ENCODE peak calls at places on chromosomes 1 and 21, in seven cellular contexts. S is lung, U is AG09309, X is neural progenitor cell, K is cardiac muscle cell, C is cardiac fibroblast, L is left lung. V is an unnamed sample.

GRCh38 chr1:110765640-110766335 is 91.0 kb upstream of the KCNA3 start:
- DNase-seq in S (no peak), U (peak; percentile 17), X (peak; percentile 64), K (peak; percentile 76), C (peak; percentile 63), L (no peak), V (no peak)

GRCh38 chr21:45420623-45421041 is 15.7 kb downstream of the COL18A1 start:
- DNase-seq in S (no peak), U (no peak), X (no peak), K (no peak), C (no peak), L (peak; percentile 68), V (no peak)

GRCh38 chr1:24286246-24287010 is 32.7 kb upstream of the GRHL3 start:
- DNase-seq in S (no peak), U (no peak), X (peak; percentile 89), K (no peak), C (no peak), L (no peak), V (no peak)

GRCh38 chr21:31162827-31163226 is 124.6 kb upstream of the KRTAP19-8 start:
- DNase-seq in S (no peak), U (no peak), X (no peak), K (peak; percentile 31), C (peak; percentile 55), L (no peak), V (no peak)

GRCh38 chr1:232577809-232578208 is 52.1 kb downstream of the SIPA1L2 start:
- DNase-seq in S (no peak), U (no peak), X (no peak), K (no peak), C (no peak), L (no peak), V (no peak)

GRCh38 chr1:44950434-44950833 is 36.0 kb downstream of the EIF2B3 start:
- DNase-seq in S (no peak), U (no peak), X (no peak), K (no peak), C (no peak), L (no peak), V (no peak)

GRCh38 chr21:27633631-27634030 is 666.7 kb upstream of the ADAMTS5 start:
- DNase-seq in S (no peak), U (no peak), X (no peak), K (peak; percentile 17), C (no peak), L (no peak), V (no peak)

GRCh38 chr1:47999097-47999496 is 1.9 kb upstream of the TRABD2B start:
- DNase-seq in S (no peak), U (no peak), X (no peak), K (no peak), C (no peak), L (no peak), V (no peak)

GRCh38 chr1:9557624-9558023 is 18.4 kb downstream of the SLC25A33 start:
- DNase-seq in S (no peak), U (no peak), X (no peak), K (no peak), C (no peak), L (no peak), V (no peak)

GRCh38 chr21:16195896-16196443 is 466.2 kb downstream of the USP25 start:
- DNase-seq in S (no peak), U (no peak), X (no peak), K (peak; percentile 33), C (peak; percentile 50), L (no peak), V (no peak)

GRCh38 chr1:8817413-8818324 is at the start of gene RERE:
- DNase-seq in S (peak; percentile 88), U (peak; percentile 69), X (peak; percentile 97), K (peak; percentile 97), C (peak; percentile 90), L (peak; percentile 95), V (peak; percentile 94)

GRCh38 chr1:3905953-3906671 is 6.0 kb upstream of the C1orf174 start:
- DNase-seq in S (no peak), U (no peak), X (no peak), K (no peak), C (no peak), L (no peak), V (no peak)

GRCh38 chr1:166840309-166841302 is 1.3 kb downstream of the POGK start:
- DNase-seq in S (peak; percentile 42), U (no peak), X (no peak), K (peak; percentile 23), C (peak; percentile 43), L (peak; percentile 59), V (no peak)

GRCh38 chr21:37153193-37153934 is 80.3 kb downstream of the TTC3 start:
- DNase-seq in S (no peak), U (peak; percentile 92), X (no peak), K (peak; percentile 88), C (peak; percentile 70), L (no peak), V (no peak)

GRCh38 chr1:12180315-12180714 is 13.5 kb downstream of the TNFRSF1B start:
- DNase-seq in S (peak; percentile 86), U (no peak), X (no peak), K (no peak), C (no peak), L (peak; percentile 92), V (peak; percentile 82)

GRCh38 chr1:231951399-231951798 is 324.8 kb downstream of the DISC1 start:
- DNase-seq in S (no peak), U (no peak), X (no peak), K (no peak), C (peak; percentile 69), L (no peak), V (no peak)

GRCh38 chr21:32348604-32349332 is 44.0 kb downstream of the URB1 start:
- DNase-seq in S (no peak), U (no peak), X (no peak), K (no peak), C (no peak), L (no peak), V (no peak)

DNA sequence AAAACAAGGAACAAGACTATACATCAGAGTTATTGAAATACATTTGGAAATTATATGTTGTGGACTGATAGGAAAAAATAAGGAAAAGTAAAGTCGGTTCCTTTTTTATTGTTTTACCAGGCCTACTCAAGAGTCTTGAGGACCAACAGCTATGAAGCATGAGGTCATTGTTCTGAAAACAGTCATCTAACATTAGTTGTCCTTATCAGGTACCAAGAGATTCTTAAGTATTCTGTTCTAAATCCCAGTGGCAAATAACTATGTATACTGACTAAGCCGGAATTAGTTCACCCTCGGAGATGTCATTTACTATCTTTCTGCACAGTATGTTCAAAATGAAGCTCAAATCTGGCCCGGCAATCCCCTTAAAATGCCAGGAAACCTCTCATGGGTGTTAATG is 585 bp downstream of the ADGRL4 start:
- DNase-seq in S (no peak), U (no peak), X (peak; percentile 5), K (peak; percentile 54), C (peak; percentile 75), L (no peak), V (no peak)
- TF ChIP-seq CTCF in S (no peak), U (no peak), X (no peak), K (no peak), C (no peak), L (no peak), V (no peak)

GRCh38 chr1:235009561-235010306 is 118.9 kb downstream of the TOMM20 start:
- DNase-seq in S (no peak), U (no peak), X (no peak), K (no peak), C (no peak), L (no peak), V (no peak)

GRCh38 chr1:235011599-235012435 is 116.8 kb downstream of the TOMM20 start:
- DNase-seq in S (peak; percentile 66), U (peak; percentile 99), X (no peak), K (peak; percentile 94), C (peak; percentile 100), L (peak; percentile 89), V (peak; percentile 73)

GRCh38 chr1:235009074-235009473 is 119.6 kb downstream of the TOMM20 start:
- DNase-seq in S (no peak), U (no peak), X (no peak), K (no peak), C (no peak), L (no peak), V (no peak)

GRCh38 chr1:235012436-235013210 is 116.0 kb downstream of the TOMM20 start:
- DNase-seq in S (no peak), U (no peak), X (no peak), K (no peak), C (no peak), L (no peak), V (no peak)

GRCh38 chr1:235011064-235011598 is 117.5 kb downstream of the TOMM20 start:
- DNase-seq in S (no peak), U (no peak), X (no peak), K (no peak), C (no peak), L (no peak), V (no peak)
- H3K4me3 ChIP-seq in S (no peak overlapping the region), U (no peak overlapping the region), X (no peak overlapping the region), K (no peak overlapping the region), C (no peak overlapping the region), L (no peak overlapping the region), V (no peak overlapping the region)

DNA sequence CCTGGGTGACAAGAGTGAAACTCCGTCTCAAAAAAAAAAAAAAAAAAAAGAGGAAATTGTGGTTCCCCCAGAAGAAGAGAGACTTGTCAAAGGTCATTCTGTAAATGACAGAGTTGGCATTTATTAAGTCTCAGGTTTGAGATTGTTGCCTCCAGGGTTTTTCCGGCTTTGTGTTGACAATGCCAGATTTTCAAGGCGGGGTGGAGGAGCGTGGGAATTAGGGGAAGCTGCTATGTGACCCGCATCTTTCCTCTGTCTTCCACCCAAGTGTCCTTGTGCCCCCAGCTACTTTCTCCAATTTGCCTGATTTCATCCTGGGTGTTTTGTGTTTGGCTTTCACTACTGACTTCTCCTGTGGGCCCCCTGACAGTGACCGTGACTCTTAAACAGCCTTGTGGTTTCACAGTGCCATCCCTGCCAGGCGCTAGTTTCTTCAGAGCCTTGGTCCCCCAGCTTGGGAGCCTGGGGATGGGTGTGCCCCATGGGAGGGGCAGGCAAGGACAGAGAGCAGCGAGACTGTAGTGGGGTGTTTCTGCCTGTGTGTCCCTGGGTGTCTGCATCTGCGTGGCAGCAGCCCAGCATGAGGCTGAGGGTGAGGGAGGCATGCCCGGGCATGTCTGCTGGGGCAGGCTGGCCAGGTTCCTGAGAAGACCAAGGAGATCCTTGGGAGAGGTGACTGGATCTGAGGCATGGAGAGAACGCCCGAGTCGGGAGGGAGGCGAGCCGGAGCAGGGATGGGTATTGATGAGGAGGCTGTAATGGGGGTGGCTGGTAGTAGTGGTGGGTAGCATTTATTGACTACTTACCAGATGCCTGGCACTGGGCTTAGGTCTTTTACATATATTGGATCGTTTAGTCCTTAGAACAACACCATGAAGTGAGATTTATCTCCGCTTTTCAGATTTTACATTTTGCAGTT is 46.3 kb downstream of the IER5 start:
- DNase-seq in S (no peak), U (no peak), X (no peak), K (peak; percentile 50), C (peak; percentile 73), L (peak; percentile 84), V (no peak)
- TF ChIP-seq CTCF in S (no peak), U (no peak), X (no peak), K (no peak), C (no peak), L (no peak), V (no peak)

DNA sequence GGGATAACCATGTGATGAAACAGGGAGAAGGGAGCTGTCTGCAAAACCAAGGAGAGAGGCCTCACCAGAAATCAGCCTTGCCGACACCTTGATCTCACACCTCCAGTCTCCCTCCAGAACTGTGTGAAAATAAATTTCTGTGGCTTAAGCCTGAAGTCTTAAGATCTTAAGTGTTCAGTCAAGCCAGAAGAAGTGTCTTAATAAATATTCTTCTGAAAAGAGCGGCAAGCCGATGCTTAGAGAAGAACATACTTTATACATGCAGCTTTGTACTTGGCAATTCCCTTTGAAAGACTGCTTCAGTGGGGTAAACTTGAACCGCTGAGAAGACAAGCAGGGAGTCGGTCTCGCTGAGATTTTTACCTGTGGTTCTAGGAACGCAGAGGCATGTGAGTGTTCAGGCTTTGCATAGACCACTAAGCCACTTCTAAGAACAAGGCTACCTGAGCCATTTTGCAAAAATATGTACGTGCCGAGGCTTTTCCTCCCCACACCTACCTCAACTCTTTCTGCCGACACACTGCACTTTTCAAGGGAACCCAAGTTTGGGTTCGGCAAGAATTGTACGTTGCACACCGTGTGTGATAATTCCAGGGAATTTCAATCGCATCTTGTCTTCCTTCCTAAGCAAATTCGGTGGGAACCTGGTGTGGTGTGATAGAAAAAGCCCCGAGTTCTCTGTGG is 3.4 kb downstream of the RUNX1 start:
- DNase-seq in S (no peak), U (no peak), X (no peak), K (no peak), C (no peak), L (no peak), V (no peak)
- H3K4me3 ChIP-seq in S (no peak overlapping the region), U (no peak overlapping the region), X (no peak overlapping the region), K (no peak overlapping the region), C (no peak overlapping the region), L (no peak overlapping the region), V (no peak overlapping the region)

V was measured in right atrium auricular region.